ENCODE peak calls at places on chromosomes 6 and 20, in ten cellular contexts. L is MM.1S; Q is bronchial epithelial cell; O is small intestine; S is H7; W is psoas muscle; M is brain microvascular endothelial cell; F is CD8-positive, alpha-beta T cell; U is SJSA1; Z is GM23248. T is an unnamed sample. For H3K27me3, the result is how much of the 10 kb centered on the place peaks cover.

GRCh38 chr6:18432180-18432579 is 45.0 kb downstream of the RNF144B start:
- DNase-seq in Q (peak), Z (peak), U (no peak), L (no peak), S (no peak), O (no peak), F (no peak), W (no peak), M (peak), T (no peak)

GRCh38 chr6:158142789-158143188 is 25.3 kb downstream of the SERAC1 start:
- DNase-seq in U (no peak), Q (peak), M (peak), W (no peak), F (no peak), Z (peak), S (no peak), L (no peak), O (peak), T (no peak)

GRCh38 chr6:19297880-19298279 is 539.3 kb upstream of the ID4 start:
- DNase-seq in L (no peak), M (no peak), O (no peak), Z (no peak), U (no peak), S (no peak), Q (peak), W (no peak), F (no peak), T (no peak)

GRCh38 chr6:101614774-101615173 is 221.3 kb downstream of the GRIK2 start:
- DNase-seq in U (no peak), L (no peak), W (no peak), Z (peak), M (peak), F (no peak), S (peak), O (no peak), Q (peak), T (no peak)

GRCh38 chr20:46905364-46906125 is 10.9 kb downstream of the EYA2 start:
- DNase-seq in U (no peak), O (no peak), W (peak), Z (peak), M (no peak), Q (no peak), S (no peak), F (no peak), L (no peak), T (no peak)

GRCh38 chr6:81105998-81106397 is 646.5 kb downstream of the TENT5A start:
- DNase-seq in Z (peak), O (no peak), F (no peak), W (no peak), U (no peak), S (peak), M (no peak), Q (no peak), L (no peak), T (no peak)

GRCh38 chr6:6005467-6006427 is 978 bp downstream of the NRN1 start:
- DNase-seq in L (no peak), U (no peak), W (no peak), S (peak), O (no peak), M (no peak), Z (peak), F (no peak), Q (no peak), T (no peak)

GRCh38 chr20:49916146-49917002 is 1.0 kb upstream of the SPATA2 start:
- DNase-seq in S (peak), O (peak), U (no peak), M (no peak), W (no peak), L (peak), Z (peak), Q (peak), F (no peak), T (no peak)

GRCh38 chr20:11401988-11402387 is 515.7 kb upstream of the BTBD3 start:
- DNase-seq in S (no peak), Z (no peak), U (no peak), M (no peak), W (no peak), Q (no peak), L (peak), O (peak), F (no peak), T (no peak)

GRCh38 chr6:165745492-165745891 is 82.5 kb upstream of the PDE10A start:
- DNase-seq in U (no peak), M (no peak), Q (no peak), S (no peak), O (no peak), Z (no peak), F (no peak), L (no peak), W (no peak), T (no peak)

GRCh38 chr20:24950128-24950835 is 1.2 kb downstream of the CST7 start:
- DNase-seq in U (peak), L (no peak), S (peak), F (no peak), Q (no peak), W (no peak), Z (no peak), M (no peak), O (no peak), T (no peak)

GRCh38 chr6:21587925-21588811 is 5.4 kb upstream of the SOX4 start:
- DNase-seq in L (peak), O (peak), F (peak), U (peak), M (peak), W (peak), Z (peak), Q (no peak), S (peak), T (peak)

GRCh38 chr6:138800377-138801150 is 4.7 kb downstream of the ECT2L start:
- DNase-seq in F (no peak), M (no peak), U (no peak), O (no peak), L (no peak), Q (no peak), W (no peak), S (peak), Z (no peak), T (no peak)

GRCh38 chr6:132811276-132811675 is 3.1 kb upstream of the RPS12 start:
- DNase-seq in M (no peak), L (no peak), F (no peak), Z (no peak), O (peak), U (no peak), S (no peak), W (no peak), Q (no peak), T (no peak)

GRCh38 chr20:42975974-42976373 is 213.7 kb downstream of the PTPRT start:
- DNase-seq in W (no peak), L (no peak), Q (no peak), S (no peak), Z (no peak), M (no peak), O (no peak), U (no peak), F (no peak), T (no peak)

GRCh38 chr6:94269256-94269655 is 849.9 kb upstream of the EPHA7 start:
- DNase-seq in M (no peak), U (no peak), F (no peak), O (no peak), S (no peak), W (no peak), Q (no peak), L (no peak), Z (no peak), T (no peak)

GRCh38 chr6:159899994-159900745 is 9.4 kb downstream of the MAS1 start:
- DNase-seq in O (no peak), U (peak), S (no peak), M (peak), L (no peak), Z (peak), W (no peak), F (no peak), Q (peak), T (no peak)

GRCh38 chr6:81682858-81683257 is 69.6 kb downstream of the TENT5A start:
- DNase-seq in Q (no peak), O (no peak), M (no peak), F (no peak), L (no peak), Z (no peak), S (no peak), U (no peak), W (no peak), T (no peak)

GRCh38 chr20:61822396-61822795 is 243.3 kb downstream of the TAF4 start:
- DNase-seq in Q (no peak), Z (no peak), S (no peak), O (peak), F (no peak), U (no peak), M (no peak), W (no peak), L (no peak), T (no peak)

GRCh38 chr6:17768388-17768787 is 61.7 kb upstream of the NUP153 start:
- DNase-seq in Z (peak), O (no peak), S (no peak), F (no peak), M (peak), L (no peak), U (no peak), W (no peak), Q (peak), T (no peak)

GRCh38 chr6:92122746-92123145 is 1296.6 kb downstream of the EPHA7 start:
- DNase-seq in L (peak), W (no peak), Q (peak), M (no peak), F (no peak), Z (no peak), U (no peak), S (no peak), O (peak), T (no peak)

GRCh38 chr6:32973144-32973854 is 4.9 kb downstream of the BRD2 start:
- DNase-seq in Z (peak), M (no peak), F (no peak), O (peak), U (peak), S (no peak), W (peak), L (peak), Q (no peak), T (no peak)

GRCh38 chr6:157228421-157229218 is 94.7 kb downstream of the TMEM242 start:
- DNase-seq in W (no peak), Q (no peak), M (no peak), O (no peak), Z (no peak), S (peak), F (no peak), L (no peak), U (no peak), T (no peak)

GRCh38 chr6:150377211-150377781 is 8.5 kb downstream of the IYD start:
- DNase-seq in L (no peak), U (no peak), Z (peak), M (no peak), Q (no peak), W (no peak), F (no peak), S (no peak), O (peak), T (no peak)

GRCh38 chr6:151240036-151240685 is 394 bp downstream of the AKAP12 start:
- DNase-seq in U (peak), W (peak), S (peak), L (no peak), Z (peak), F (no peak), M (peak), O (no peak), Q (no peak), T (no peak)

GRCh38 chr6:43842964-43843645 is 73.1 kb downstream of the VEGFA start:
- DNase-seq in U (no peak), Q (no peak), F (no peak), M (no peak), S (no peak), O (peak), W (no peak), Z (no peak), L (no peak), T (no peak)

GRCh38 chr6:1144842-1145755 is 166.8 kb upstream of the FOXQ1 start:
- DNase-seq in S (no peak), M (no peak), U (no peak), W (no peak), L (no peak), Z (peak), Q (peak), O (no peak), F (no peak), T (no peak)

GRCh38 chr20:41081276-41081814 is 52.7 kb downstream of the TOP1 start:
- DNase-seq in F (no peak), Q (no peak), Z (peak), L (no peak), U (no peak), S (no peak), O (no peak), W (no peak), M (peak), T (no peak)

GRCh38 chr6:22381810-22382512 is 85.1 kb upstream of the PRL start:
- DNase-seq in W (no peak), L (no peak), U (no peak), Q (no peak), M (no peak), S (no peak), Z (no peak), F (no peak), O (no peak), T (no peak)

GRCh38 chr6:130293800-130294199 is 71.0 kb upstream of the SAMD3 start:
- DNase-seq in U (peak), W (no peak), O (peak), L (peak), F (no peak), Z (peak), S (peak), Q (peak), M (peak), T (peak)

GRCh38 chr6:32607263-32607987 is 17.8 kb upstream of the HLA-DRB1 start:
- DNase-seq in W (no peak), F (no peak), U (no peak), O (no peak), S (no peak), M (no peak), L (no peak), Q (no peak), Z (no peak), T (no peak)

GRCh38 chr6:139881728-139882211 is 507.3 kb upstream of the CITED2 start:
- DNase-seq in Z (peak), M (peak), O (peak), S (peak), U (no peak), Q (peak), L (peak), F (no peak), W (no peak), T (no peak)

GRCh38 chr6:28496099-28496779 is 19.4 kb downstream of the GPX6 start:
- DNase-seq in O (no peak), U (no peak), S (no peak), L (no peak), Q (peak), W (no peak), F (no peak), Z (peak), M (no peak), T (no peak)

GRCh38 chr20:49851234-49851755 is 38.7 kb downstream of the SLC9A8 start:
- DNase-seq in Z (no peak), Q (no peak), W (no peak), U (no peak), L (no peak), S (no peak), M (no peak), O (no peak), F (no peak), T (no peak)

GRCh38 chr6:22095886-22096285 is 200.9 kb downstream of the PRL start:
- DNase-seq in O (no peak), Z (no peak), U (no peak), M (no peak), F (no peak), W (no peak), Q (no peak), L (no peak), S (no peak), T (no peak)

GRCh38 chr6:8839626-8840025 is 404.3 kb upstream of the SLC35B3 start:
- DNase-seq in Z (no peak), L (no peak), W (no peak), S (no peak), Q (peak), U (no peak), M (no peak), F (no peak), O (no peak), T (no peak)

DNA sequence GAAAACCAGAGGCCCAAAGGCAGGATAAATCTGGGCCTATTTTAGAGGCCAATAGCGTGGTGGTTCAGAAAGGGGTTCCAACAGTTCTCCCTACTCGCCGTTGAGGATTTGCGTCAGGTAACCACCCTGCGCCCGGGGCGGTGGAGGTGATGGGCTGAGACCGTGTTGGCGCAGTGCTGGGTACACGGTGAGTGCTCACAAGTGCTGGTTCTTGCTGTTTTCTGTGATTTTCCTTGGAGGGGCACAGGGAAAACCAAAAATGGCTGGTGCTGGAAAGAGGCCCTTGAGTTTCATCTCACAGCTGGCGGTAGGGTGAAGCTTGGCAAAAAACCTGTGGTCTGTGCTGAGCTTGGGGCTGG is 35.1 kb upstream of the SCRT2 start:
- DNase-seq in Q (no peak), M (no peak), W (no peak), U (no peak), O (no peak), S (no peak), L (no peak), Z (no peak), F (no peak), T (no peak)
- H3K27me3 ChIP-seq in Q (under half), M (under half), W (under half), U (under half), O (under half), S (under half), L (under half), Z (under half), F (under half), T (under half)

DNA sequence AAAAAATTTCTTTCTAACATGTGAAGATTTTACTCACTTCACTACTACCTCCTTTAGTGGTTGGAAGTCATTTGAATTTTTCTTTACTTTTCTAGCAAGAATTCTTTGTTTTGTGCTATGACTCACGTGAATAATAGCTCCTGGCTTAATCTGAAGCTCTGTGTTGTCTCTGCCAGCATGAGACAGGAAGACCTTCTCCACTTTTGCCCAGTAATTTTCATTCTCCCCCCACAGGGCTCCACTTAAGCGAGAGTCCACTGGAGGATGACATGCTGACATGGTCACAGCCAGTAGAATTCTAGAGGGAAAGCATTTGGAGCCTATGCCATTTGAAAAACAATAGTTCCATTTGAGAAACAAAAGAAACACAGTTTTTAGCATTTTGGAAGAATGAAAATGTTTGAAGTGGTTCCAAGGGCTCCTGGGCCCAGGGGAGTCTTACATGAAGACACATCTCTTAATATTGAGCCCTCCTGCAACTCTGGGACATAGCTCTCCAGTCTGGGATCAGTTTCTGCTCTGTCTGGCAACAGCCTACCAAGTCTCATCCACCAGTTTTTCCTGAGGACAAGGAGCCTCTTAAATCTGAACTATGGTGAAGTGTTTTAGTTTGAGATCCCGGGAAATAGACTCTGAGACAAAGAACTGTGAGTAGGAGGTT is 231.4 kb downstream of the PAX1 start:
- DNase-seq in S (peak), F (no peak), U (no peak), M (no peak), Q (no peak), Z (peak), W (no peak), O (no peak), L (no peak), T (no peak)
- H3K4me3 ChIP-seq in S (no peak), F (no peak), U (no peak), M (no peak), Q (no peak), Z (no peak), W (no peak), O (no peak), L (no peak), T (no peak)

DNA sequence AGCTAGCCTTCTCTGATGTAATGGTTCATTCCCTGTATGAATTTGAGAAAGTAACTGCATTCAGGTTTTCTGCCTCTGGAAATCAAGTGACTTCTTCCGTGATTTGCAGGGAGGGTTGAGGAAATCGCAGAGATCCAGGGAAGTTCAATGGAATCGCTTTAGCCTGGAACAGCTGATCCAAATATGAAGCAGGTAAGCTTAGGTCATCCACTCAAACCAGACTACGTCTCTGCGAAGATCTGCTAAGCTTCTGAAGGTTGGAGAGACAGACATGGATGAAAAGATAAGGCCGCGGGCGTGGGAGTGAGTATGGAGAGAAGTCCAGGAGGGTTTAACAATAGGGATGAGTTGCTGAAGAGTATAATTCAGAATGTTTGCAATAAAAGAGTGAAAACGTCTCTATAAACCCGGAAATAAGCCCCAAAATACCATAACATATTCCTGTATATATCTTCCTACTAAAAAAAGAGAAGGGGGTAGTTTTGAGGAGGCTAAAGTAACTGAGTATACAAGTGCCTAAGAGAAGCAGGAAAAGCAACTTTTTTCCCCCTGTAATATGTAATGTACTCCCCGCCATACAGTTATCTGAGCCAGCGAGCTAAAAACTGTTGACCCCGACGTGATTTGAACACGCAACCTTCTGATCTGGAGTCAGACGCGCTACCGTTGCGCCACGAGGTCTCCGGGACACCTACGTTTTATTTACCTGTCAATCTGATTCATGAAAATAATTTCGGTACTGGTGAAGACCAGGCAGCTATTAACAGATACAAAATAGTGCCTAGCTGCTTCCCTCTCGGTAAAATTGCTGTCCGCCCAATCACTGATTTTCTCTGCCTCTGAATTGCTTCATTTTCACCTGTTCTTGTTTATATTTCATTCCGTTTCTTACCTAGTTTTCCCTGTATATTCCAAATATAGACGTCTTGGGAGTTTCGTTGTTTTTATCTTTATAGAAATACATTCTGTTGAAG is 33.9 kb upstream of the BTN3A2 start:
- DNase-seq in L (no peak), W (no peak), Q (peak), O (no peak), U (no peak), Z (peak), S (peak), M (peak), F (peak), T (peak)
- H3K27me3 ChIP-seq in L (under half), W (under half), Q (under half), O (under half), U (under half), Z (under half), S (under half), M (under half), F (under half), T (under half)

GRCh38 chr20:2798814-2799213 is 1.6 kb downstream of the CPXM1 start:
- DNase-seq in U (no peak), M (no peak), Q (peak), Z (peak), W (no peak), F (no peak), S (peak), L (no peak), O (no peak), T (no peak)
- H3K4me3 ChIP-seq in U (no peak), M (no peak), Q (no peak), Z (no peak), W (no peak), F (no peak), S (peak), L (no peak), O (no peak), T (no peak)

T was measured in naive thymus-derived CD4-positive, alpha-beta T cell.